ENCODE peak calls at places on chromosome 18, in four cellular contexts. G is CD8-positive, alpha-beta memory T cell; W is fibroblast of lung; E is adrenal gland. S is an unnamed sample. For H3K4me1, the result is how much of the 10 kb centered on the place peaks cover.

GRCh38 chr18:58669731-58670379 is 1.4 kb upstream of the MALT1 start:
- DNase-seq in E (no peak), G (no peak), W (peak), S (no peak)

GRCh38 chr18:34913837-34914755 is 127.1 kb upstream of the MAPRE2 start:
- DNase-seq in G (no peak), W (peak), E (no peak), S (no peak)

GRCh38 chr18:3547891-3548615 is 98.1 kb downstream of the TGIF1 start:
- DNase-seq in G (no peak), E (no peak), W (no peak), S (no peak)

GRCh38 chr18:2223859-2224258 is 347.4 kb downstream of the METTL4 start:
- DNase-seq in G (no peak), E (peak), W (peak), S (no peak)

GRCh38 chr18:63073481-63073880 is 246.1 kb downstream of the BCL2 start:
- DNase-seq in E (no peak), G (no peak), W (no peak), S (no peak)

GRCh38 chr18:56299740-56300139 is 338.7 kb downstream of the TXNL1 start:
- DNase-seq in G (no peak), W (no peak), E (no peak), S (no peak)

GRCh38 chr18:48036641-48037421 is 106.4 kb upstream of the SMAD2 start:
- DNase-seq in G (no peak), E (no peak), W (no peak), S (no peak)

GRCh38 chr18:48939368-48940097 is 11.2 kb downstream of the SMAD7 start:
- DNase-seq in G (no peak), E (peak), W (peak), S (no peak)

GRCh38 chr18:33817096-33817495 is 239.1 kb downstream of the ASXL3 start:
- DNase-seq in E (no peak), W (peak), G (no peak), S (no peak)

GRCh38 chr18:3664563-3665178 is 214.7 kb downstream of the TGIF1 start:
- DNase-seq in E (no peak), W (no peak), G (no peak), S (no peak)

GRCh38 chr18:73419531-73419930 is 551.7 kb upstream of the NETO1 start:
- DNase-seq in W (peak), G (no peak), E (no peak), S (no peak)
- H3K4me1 ChIP-seq in W (under half), G (under half), E (under half), S (under half)

DNA sequence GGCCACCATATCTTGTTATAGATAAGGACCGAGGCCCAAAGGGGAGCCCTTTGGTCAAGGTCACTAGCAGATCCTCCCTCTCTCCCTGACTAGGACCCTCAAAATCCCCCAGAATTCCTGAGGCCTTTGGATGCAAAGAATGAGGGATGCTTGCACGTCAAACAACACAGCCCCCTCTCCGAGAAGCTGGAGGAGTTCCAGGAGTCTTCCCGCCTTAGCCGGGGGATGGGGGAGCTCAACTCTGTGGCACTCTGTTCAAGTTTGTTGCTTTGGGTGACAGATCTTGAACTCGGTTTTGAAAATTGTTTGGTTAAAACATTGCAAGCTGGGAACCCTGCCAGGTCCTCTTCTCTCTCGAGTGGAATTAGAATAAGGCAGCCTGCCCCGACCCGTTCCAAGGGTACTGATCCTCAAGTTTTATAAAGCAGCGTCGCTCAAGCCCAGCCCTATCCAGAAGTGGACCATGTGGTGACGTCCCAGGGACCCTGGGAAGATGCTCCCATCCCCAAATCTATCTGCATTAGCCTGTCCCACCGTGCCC is 244.1 kb downstream of the LOXHD1 start:
- DNase-seq in E (peak), W (peak), G (no peak), S (no peak)
- H3K27ac ChIP-seq in E (peak), W (no peak), G (no peak), S (peak)

GRCh38 chr18:45291616-45292612 is 323.4 kb upstream of the SLC14A2 start:
- DNase-seq in E (no peak), W (no peak), G (no peak), S (no peak)

GRCh38 chr18:45284174-45284573 is 331.1 kb upstream of the SLC14A2 start:
- DNase-seq in G (no peak), W (no peak), E (no peak), S (no peak)

GRCh38 chr18:45285251-45285650 is 330.0 kb upstream of the SLC14A2 start:
- DNase-seq in W (no peak), E (no peak), G (no peak), S (no peak)

GRCh38 chr18:45290364-45290763 is 324.9 kb upstream of the SLC14A2 start:
- DNase-seq in W (no peak), E (no peak), G (no peak), S (no peak)

GRCh38 chr18:45287531-45287930 is 327.7 kb upstream of the SLC14A2 start:
- DNase-seq in W (no peak), E (no peak), G (no peak), S (peak)
- H3K4me1 ChIP-seq in W (under half), E (under half), G (under half), S (under half)

GRCh38 chr18:44393406-44393805 is 287.3 kb upstream of the SETBP1 start:
- DNase-seq in E (no peak), W (no peak), G (no peak), S (no peak)

GRCh38 chr18:44392933-44393332 is 287.8 kb upstream of the SETBP1 start:
- DNase-seq in E (no peak), G (no peak), W (no peak), S (no peak)

DNA sequence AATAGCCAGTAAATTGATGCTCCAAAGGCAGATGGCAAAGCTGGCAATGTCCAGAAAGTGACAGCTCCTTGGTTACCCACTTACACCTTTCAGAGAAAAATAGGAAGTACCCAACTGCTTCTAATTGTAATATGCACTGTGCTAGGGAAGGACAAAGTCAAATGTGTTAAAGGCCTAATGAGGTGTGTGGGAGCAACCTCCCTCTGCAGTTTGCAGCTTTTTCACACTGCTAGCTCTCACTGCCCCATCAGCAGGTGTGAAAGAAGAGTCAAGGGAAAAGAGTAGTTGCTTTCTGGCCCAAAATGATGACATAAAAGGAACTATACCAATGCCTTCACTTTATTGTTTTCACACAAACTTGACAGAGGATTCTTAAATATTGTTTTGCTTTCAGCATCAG is 284.1 kb upstream of the SETBP1 start:
- DNase-seq in E (no peak), G (no peak), W (no peak), S (no peak)
- H3K27ac ChIP-seq in E (no peak), G (no peak), W (no peak), S (no peak)

DNA sequence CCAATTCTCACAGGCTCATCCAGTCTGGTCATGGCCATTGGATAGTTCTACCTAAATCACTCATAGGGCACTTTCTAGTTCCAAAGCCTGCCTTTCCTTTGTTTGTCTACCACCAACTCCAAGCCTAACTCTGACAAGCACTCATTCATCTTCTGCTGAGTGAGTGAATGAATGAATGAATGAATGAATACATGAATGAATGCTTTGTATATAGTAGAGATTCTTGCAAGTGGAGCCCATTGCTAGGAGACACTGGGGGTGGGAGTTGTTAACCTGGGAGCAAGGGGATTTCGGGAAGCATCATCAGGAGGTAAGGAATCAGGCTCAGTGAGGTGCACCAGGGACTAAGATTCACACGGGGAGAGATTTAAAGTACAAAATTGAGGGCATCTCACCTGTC is 3.3 kb upstream of the MOCOS start:
- DNase-seq in E (no peak), G (no peak), W (no peak), S (no peak)
- H3K4me1 ChIP-seq in E (under half), G (under half), W (under half), S (under half)

GRCh38 chr18:23964282-23965238 is 50.0 kb upstream of the TTC39C start:
- DNase-seq in G (peak), E (no peak), W (no peak), S (peak)
- H3K27ac ChIP-seq in G (no peak), E (no peak), W (no peak), S (peak)

S was measured in transverse colon.